ENCODE peak calls at places on chromosomes 6 and 20, in four cellular contexts. D is Peyer's patch, Z is ovary, B is right lobe of liver. Q is an unnamed sample.

GRCh38 chr20:1371830-1372539 is 20.9 kb downstream of the FKBP1A start:
- DNase-seq in D (no peak), B (no peak), Z (no peak), Q (no peak)

GRCh38 chr6:168326294-168327261 is 7.0 kb upstream of the DACT2 start:
- DNase-seq in Z (no peak), D (no peak), B (no peak), Q (peak; percentile 64)

GRCh38 chr20:12435254-12435653 is 517.6 kb downstream of the BTBD3 start:
- DNase-seq in Z (no peak), B (no peak), D (no peak), Q (no peak)

GRCh38 chr6:125078602-125079321 is 74.8 kb upstream of the TPD52L1 start:
- DNase-seq in D (no peak), B (no peak), Z (no peak), Q (no peak)

GRCh38 chr20:44495802-44496481 is 20.3 kb downstream of the TTPAL start:
- DNase-seq in D (no peak), B (no peak), Z (no peak), Q (no peak)

GRCh38 chr6:130262008-130262407 is 39.3 kb upstream of the SAMD3 start:
- DNase-seq in B (no peak), D (no peak), Z (no peak), Q (no peak)

GRCh38 chr6:116278853-116279231 is 888 bp downstream of the TSPYL1 start:
- DNase-seq in D (peak; percentile 44), B (peak; percentile 73), Z (peak; percentile 86), Q (peak; percentile 80)

GRCh38 chr20:1505361-1505760 is 14.1 kb upstream of the SIRPB2 start:
- DNase-seq in D (no peak), Z (no peak), B (no peak), Q (no peak)

GRCh38 chr6:8006208-8006607 is 58.0 kb downstream of the BLOC1S5 start:
- DNase-seq in Z (no peak), D (no peak), B (no peak), Q (no peak)

GRCh38 chr6:133208183-133208755 is 32.9 kb upstream of the EYA4 start:
- DNase-seq in Z (no peak), B (no peak), D (no peak), Q (no peak)

GRCh38 chr20:41330343-41330720 is 10.3 kb upstream of the LPIN3 start:
- DNase-seq in Z (no peak), B (no peak), D (no peak), Q (no peak)

GRCh38 chr6:12165297-12165696 is 124.9 kb upstream of the EDN1 start:
- DNase-seq in Z (no peak), D (no peak), B (no peak), Q (no peak)

GRCh38 chr6:125804264-125804663 is 13.5 kb downstream of the NCOA7 start:
- DNase-seq in Z (no peak), D (no peak), B (no peak), Q (no peak)

GRCh38 chr6:117381749-117382148 is 44.0 kb downstream of the ROS1 start:
- DNase-seq in B (no peak), Z (no peak), D (no peak), Q (no peak)

GRCh38 chr20:45343867-45344721 is 4.1 kb downstream of the SDC4 start:
- DNase-seq in B (peak; percentile 76), Z (no peak), D (peak; percentile 22), Q (no peak)

GRCh38 chr20:53869466-53870258 is 200.7 kb downstream of the BCAS1 start:
- DNase-seq in D (peak; percentile 86), Z (peak; percentile 56), B (peak; percentile 83), Q (peak; percentile 81)

GRCh38 chr20:23050847-23051627 is 1.6 kb upstream of the THBD start:
- DNase-seq in Z (peak; percentile 74), B (no peak), D (no peak), Q (peak; percentile 89)

GRCh38 chr6:167719920-167720319 is 106.8 kb upstream of the AFDN start:
- DNase-seq in D (no peak), Z (no peak), B (peak; percentile 26), Q (no peak)

GRCh38 chr6:82251942-82252341 is 4.4 kb upstream of the IBTK start:
- DNase-seq in Z (no peak), B (no peak), D (no peak), Q (no peak)

GRCh38 chr20:63957004-63957689 is 931 bp upstream of the UCKL1 start:
- DNase-seq in D (peak; percentile 59), Z (peak; percentile 79), B (peak; percentile 82), Q (peak; percentile 77)
- TF ChIP-seq CTCF in D (peak; percentile 10), Z (peak; percentile 27), B (no peak), Q (no peak)

DNA sequence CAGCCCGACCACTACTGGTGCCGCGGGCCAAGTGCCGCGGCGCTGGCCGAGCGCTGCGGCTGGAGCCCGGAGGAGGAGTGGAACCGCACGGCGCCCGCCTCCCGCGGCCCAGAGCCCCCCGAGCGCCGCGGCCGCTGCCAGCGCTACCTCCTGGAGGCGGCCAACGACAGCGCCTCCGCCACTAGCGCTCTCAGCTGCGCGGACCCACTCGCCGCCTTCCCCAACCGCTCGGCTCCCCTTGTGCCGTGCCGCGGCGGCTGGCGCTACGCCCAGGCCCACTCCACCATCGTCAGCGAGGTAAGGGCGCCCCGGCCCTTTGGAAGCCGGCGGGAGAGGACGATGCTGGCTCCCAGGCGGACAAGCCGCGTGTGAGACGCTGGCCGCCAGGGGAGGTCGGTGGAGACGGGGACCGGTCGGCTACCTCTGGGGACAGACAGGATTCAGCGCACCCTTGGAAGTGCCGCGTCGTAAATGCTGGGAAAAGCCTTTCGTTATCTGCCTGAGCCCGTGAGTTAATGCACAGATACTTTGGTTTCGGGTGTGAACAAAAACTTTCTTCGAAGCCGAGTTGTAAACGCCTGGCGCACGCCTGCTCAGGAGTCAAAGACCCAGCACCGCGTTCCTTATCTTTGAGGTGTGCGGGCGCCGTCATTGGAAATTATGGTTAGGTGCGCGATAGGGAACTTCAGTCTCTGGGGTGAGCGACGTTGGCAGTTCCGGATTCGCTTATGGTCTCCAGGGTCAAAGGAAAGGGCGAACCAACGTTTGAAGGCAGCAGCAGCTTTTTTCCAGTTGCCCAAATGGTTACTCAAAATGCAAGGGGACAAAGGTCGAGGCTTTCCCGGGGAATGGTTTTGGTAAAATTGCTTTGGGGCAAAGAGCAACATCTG is 619 bp downstream of the SLC22A3 start:
- DNase-seq in Z (peak; percentile 66), D (no peak), B (peak; percentile 84), Q (peak; percentile 32)
- TF ChIP-seq POLR2A in Z (no peak), D (no peak), B (peak; percentile 69), Q (no peak)

GRCh38 chr6:112956696-112957525 is 609.8 kb downstream of the RFPL4B start:
- DNase-seq in Z (no peak), D (no peak), B (no peak), Q (no peak)
- H3K27ac ChIP-seq in Z (no peak overlapping the region), D (no peak overlapping the region), B (no peak overlapping the region), Q (no peak overlapping the region)

GRCh38 chr20:37276494-37277252 is 12.8 kb upstream of the MANBAL start:
- DNase-seq in Z (peak; percentile 85), D (peak; percentile 56), B (peak; percentile 55), Q (peak; percentile 85)
- TF ChIP-seq CTCF in Z (peak; percentile 17), D (no peak), B (peak; percentile 24), Q (no peak)

GRCh38 chr6:90296346-90297123 is at the start of gene BACH2:
- DNase-seq in B (peak; percentile 90), Z (peak; percentile 96), D (peak; percentile 99), Q (peak; percentile 96)
- TF ChIP-seq POLR2A in B (peak; percentile 78), Z (peak; percentile 60), D (peak; percentile 21), Q (no peak)

DNA sequence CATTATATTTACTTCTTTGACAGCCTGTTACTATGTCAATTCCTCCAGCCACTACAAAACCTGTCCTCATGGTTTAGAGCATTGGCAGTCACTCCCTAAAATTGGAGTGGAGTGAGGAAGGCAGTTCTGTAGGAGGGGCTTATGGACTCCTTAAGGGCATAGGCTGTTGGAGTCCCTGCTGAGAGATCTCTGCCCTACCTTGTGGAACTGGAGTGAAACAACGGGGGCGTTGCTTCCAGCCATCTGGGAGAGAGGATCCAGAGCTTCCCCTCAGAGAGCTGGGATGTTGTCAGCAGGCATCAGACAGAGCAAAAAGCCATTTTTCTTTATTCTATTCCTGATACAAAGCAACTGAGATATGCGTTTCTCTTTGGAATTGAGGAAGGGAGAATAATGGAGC is 402.3 kb downstream of the PLCB1 start:
- DNase-seq in D (no peak), Z (no peak), B (no peak), Q (no peak)
- H3K27ac ChIP-seq in D (no peak overlapping the region), Z (no peak overlapping the region), B (no peak overlapping the region), Q (no peak overlapping the region)

GRCh38 chr6:149372062-149372461 is 28.0 kb upstream of the SUMO4 start:
- DNase-seq in D (no peak), B (no peak), Z (no peak), Q (no peak)
- TF ChIP-seq CTCF in D (no peak), B (no peak), Z (no peak), Q (no peak)

DNA sequence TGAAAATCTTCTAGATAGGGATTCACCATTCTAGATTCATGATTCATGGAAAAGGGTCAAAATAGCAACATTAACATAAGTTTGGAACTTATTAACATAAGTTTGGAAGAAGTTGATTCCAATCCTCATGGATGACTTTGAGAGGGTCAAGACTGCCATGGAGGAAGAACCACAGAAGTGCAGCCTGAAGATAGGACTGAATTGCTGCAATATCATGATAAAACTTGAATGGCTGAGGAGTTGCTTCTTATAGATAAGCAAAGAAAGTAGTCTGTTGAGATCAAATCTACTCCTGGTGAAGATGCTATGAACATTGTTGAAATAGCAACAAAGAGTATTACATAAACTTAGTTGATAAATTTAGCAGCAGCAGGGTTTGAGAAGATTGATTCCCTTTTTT is 62.2 kb downstream of the GMDS start:
- DNase-seq in B (no peak), D (no peak), Z (no peak), Q (no peak)
- TF ChIP-seq POLR2A in B (no peak), D (no peak), Z (no peak), Q (no peak)

Q was measured in testis.